ENCODE peak calls at places on chromosomes 6 and 20, in seven cellular contexts. One of them, this sample, is unnamed.

GRCh38 chr6:111602481-111603404 is 2.9 kb downstream of the TRAF3IP2 start:
- DNase-seq in vagina: no peak
- DNase-seq in NCI-H345: no peak
- DNase-seq in endodermal cell: no peak
- DNase-seq in T-helper 1 cell: no peak
- DNase-seq in substantia nigra: no peak
- DNase-seq in effector memory CD4-positive, alpha-beta T cell: no peak
- DNase-seq in this sample: no peak

GRCh38 chr6:36682328-36683144 is 4.0 kb downstream of the CDKN1A start:
- DNase-seq in vagina: peak
- DNase-seq in NCI-H345: peak
- DNase-seq in endodermal cell: no peak
- DNase-seq in T-helper 1 cell: peak
- DNase-seq in substantia nigra: no peak
- DNase-seq in effector memory CD4-positive, alpha-beta T cell: peak
- DNase-seq in this sample: peak

GRCh38 chr6:129493396-129493902 is 216.5 kb downstream of the ARHGAP18 start:
- DNase-seq in vagina: no peak
- DNase-seq in NCI-H345: no peak
- DNase-seq in endodermal cell: no peak
- DNase-seq in T-helper 1 cell: no peak
- DNase-seq in substantia nigra: no peak
- DNase-seq in effector memory CD4-positive, alpha-beta T cell: no peak
- DNase-seq in this sample: no peak

GRCh38 chr6:15504040-15504491 is 158.8 kb downstream of the DTNBP1 start:
- DNase-seq in vagina: no peak
- DNase-seq in NCI-H345: no peak
- DNase-seq in endodermal cell: no peak
- DNase-seq in T-helper 1 cell: no peak
- DNase-seq in substantia nigra: peak
- DNase-seq in effector memory CD4-positive, alpha-beta T cell: no peak
- DNase-seq in this sample: no peak

GRCh38 chr6:33858053-33858475 is 54.3 kb upstream of the MLN start:
- DNase-seq in vagina: no peak
- DNase-seq in NCI-H345: no peak
- DNase-seq in endodermal cell: no peak
- DNase-seq in T-helper 1 cell: no peak
- DNase-seq in substantia nigra: no peak
- DNase-seq in effector memory CD4-positive, alpha-beta T cell: no peak
- DNase-seq in this sample: no peak

GRCh38 chr6:165663736-165664552 is 903 bp upstream of the PDE10A start:
- DNase-seq in vagina: no peak
- DNase-seq in NCI-H345: no peak
- DNase-seq in endodermal cell: peak
- DNase-seq in T-helper 1 cell: no peak
- DNase-seq in substantia nigra: no peak
- DNase-seq in effector memory CD4-positive, alpha-beta T cell: no peak
- DNase-seq in this sample: no peak

GRCh38 chr20:10436053-10436699 is 1.1 kb downstream of the SLX4IP start:
- DNase-seq in vagina: no peak
- DNase-seq in NCI-H345: no peak
- DNase-seq in endodermal cell: no peak
- DNase-seq in T-helper 1 cell: no peak
- DNase-seq in substantia nigra: no peak
- DNase-seq in effector memory CD4-positive, alpha-beta T cell: no peak
- DNase-seq in this sample: no peak

GRCh38 chr6:137349856-137350830 is 131.0 kb upstream of the IFNGR1 start:
- DNase-seq in vagina: no peak
- DNase-seq in NCI-H345: no peak
- DNase-seq in endodermal cell: no peak
- DNase-seq in T-helper 1 cell: no peak
- DNase-seq in substantia nigra: no peak
- DNase-seq in effector memory CD4-positive, alpha-beta T cell: no peak
- DNase-seq in this sample: no peak

GRCh38 chr6:117548797-117549301 is 53.5 kb downstream of the GOPC start:
- DNase-seq in vagina: no peak
- DNase-seq in NCI-H345: no peak
- DNase-seq in endodermal cell: no peak
- DNase-seq in T-helper 1 cell: no peak
- DNase-seq in substantia nigra: no peak
- DNase-seq in effector memory CD4-positive, alpha-beta T cell: no peak
- DNase-seq in this sample: peak

GRCh38 chr20:46683939-46684750 is 5.1 kb downstream of the TP53RK start:
- DNase-seq in vagina: no peak
- DNase-seq in NCI-H345: no peak
- DNase-seq in endodermal cell: peak
- DNase-seq in T-helper 1 cell: no peak
- DNase-seq in substantia nigra: peak
- DNase-seq in effector memory CD4-positive, alpha-beta T cell: no peak
- DNase-seq in this sample: no peak

GRCh38 chr20:1838479-1839279 is 56.5 kb upstream of the SIRPA start:
- DNase-seq in vagina: no peak
- DNase-seq in NCI-H345: no peak
- DNase-seq in endodermal cell: no peak
- DNase-seq in T-helper 1 cell: no peak
- DNase-seq in substantia nigra: no peak
- DNase-seq in effector memory CD4-positive, alpha-beta T cell: no peak
- DNase-seq in this sample: no peak

GRCh38 chr6:147448775-147449174 is 59.7 kb upstream of the SAMD5 start:
- DNase-seq in vagina: no peak
- DNase-seq in NCI-H345: no peak
- DNase-seq in endodermal cell: peak
- DNase-seq in T-helper 1 cell: no peak
- DNase-seq in substantia nigra: no peak
- DNase-seq in effector memory CD4-positive, alpha-beta T cell: no peak
- DNase-seq in this sample: no peak